ENCODE peak calls at places on chromosome 17, in nine cellular contexts. X is body of pancreas, Q is stomach, E is mammary epithelial cell, N is left lung, R is H7, F is foreskin fibroblast, M is skeletal muscle cell, W is thoracic aorta. D is an unnamed sample.

GRCh38 chr17:5619088-5619740 is 34.9 kb upstream of the NLRP1 start:
- DNase-seq in W (no peak), Q (no peak), R (no peak), X (no peak), N (no peak), M (no peak), E (no peak), F (no peak), D (no peak)

GRCh38 chr17:13825526-13826040 is 223.9 kb upstream of the HS3ST3A1 start:
- DNase-seq in F (no peak), E (no peak), M (no peak), W (no peak), X (no peak), N (no peak), R (no peak), Q (no peak), D (no peak)

GRCh38 chr17:82351713-82352488 is 7.1 kb upstream of the TEX19 start:
- DNase-seq in R (peak), F (peak), M (peak), W (peak), E (peak), X (peak), N (peak), Q (peak), D (peak)

GRCh38 chr17:33667052-33667509 is 374.0 kb upstream of the ASIC2 start:
- DNase-seq in E (no peak), R (no peak), X (no peak), Q (no peak), M (no peak), F (no peak), W (no peak), N (no peak), D (no peak)

GRCh38 chr17:36879599-36880255 is 57.5 kb upstream of the LHX1 start:
- DNase-seq in Q (no peak), R (no peak), E (no peak), W (no peak), N (no peak), F (no peak), M (no peak), X (no peak), D (no peak)

GRCh38 chr17:59331929-59332889 is 754 bp downstream of the YPEL2 start:
- DNase-seq in R (peak), F (no peak), M (no peak), E (peak), W (no peak), X (peak), N (peak), Q (peak), D (no peak)

GRCh38 chr17:8896087-8896486 is 28.6 kb upstream of the PIK3R6 start:
- DNase-seq in W (no peak), F (no peak), Q (no peak), E (no peak), R (no peak), M (no peak), X (no peak), N (no peak), D (no peak)

GRCh38 chr17:76957600-76958464 is 89.6 kb downstream of the MGAT5B start:
- DNase-seq in R (peak), E (no peak), W (no peak), N (no peak), Q (no peak), X (no peak), F (peak), M (no peak), D (no peak)

GRCh38 chr17:72976971-72977767 is 115.3 kb downstream of the SLC39A11 start:
- DNase-seq in F (peak), M (peak), E (peak), R (no peak), Q (peak), X (peak), W (no peak), N (no peak), D (peak)

GRCh38 chr17:1231456-1231855 is 38.8 kb upstream of the BHLHA9 start:
- DNase-seq in X (peak), M (no peak), W (no peak), E (peak), R (no peak), Q (peak), N (peak), F (peak), D (no peak)

GRCh38 chr17:3544365-3544764 is 13.2 kb downstream of the TRPV3 start:
- DNase-seq in W (no peak), X (no peak), M (no peak), F (no peak), E (no peak), N (no peak), R (peak), Q (no peak), D (no peak)

GRCh38 chr17:6786618-6787017 is 10.6 kb downstream of the FBXO39 start:
- DNase-seq in F (peak), X (no peak), Q (no peak), W (no peak), M (peak), R (no peak), N (no peak), E (peak), D (no peak)

GRCh38 chr17:47803201-47803600 is 18.4 kb downstream of the OSBPL7 start:
- DNase-seq in E (no peak), M (no peak), W (no peak), X (no peak), N (no peak), F (no peak), R (no peak), Q (no peak), D (no peak)

GRCh38 chr17:11239379-11239970 is 1.5 kb upstream of the SHISA6 start:
- DNase-seq in E (no peak), N (no peak), Q (no peak), W (no peak), X (no peak), R (peak), M (no peak), F (no peak), D (no peak)

GRCh38 chr17:79977711-79978544 is 57.7 kb downstream of the TBC1D16 start:
- DNase-seq in R (no peak), X (no peak), F (no peak), W (no peak), E (no peak), N (peak), M (no peak), Q (no peak), D (no peak)

GRCh38 chr17:58786586-58787295 is 31.1 kb downstream of the PPM1E start:
- DNase-seq in R (no peak), M (peak), F (peak), X (peak), W (no peak), E (peak), N (no peak), Q (peak), D (no peak)

GRCh38 chr17:82107341-82107860 is 9.4 kb upstream of the FASN start:
- DNase-seq in R (peak), N (no peak), X (no peak), E (no peak), F (no peak), Q (no peak), W (no peak), M (no peak), D (no peak)

GRCh38 chr17:17001874-17002520 is 30.1 kb upstream of the TNFRSF13B start:
- DNase-seq in M (no peak), W (peak), F (peak), Q (peak), X (peak), R (peak), N (peak), E (peak), D (no peak)

GRCh38 chr17:70478883-70479282 is 309.6 kb downstream of the KCNJ2 start:
- DNase-seq in X (no peak), R (no peak), M (peak), E (no peak), W (no peak), N (no peak), F (no peak), Q (no peak), D (no peak)

GRCh38 chr17:14859521-14859920 is 405.6 kb downstream of the PMP22 start:
- DNase-seq in M (no peak), F (no peak), W (no peak), E (no peak), N (no peak), X (no peak), R (no peak), Q (no peak), D (no peak)

GRCh38 chr17:64133546-64134215 is 3.7 kb upstream of the ERN1 start:
- DNase-seq in X (peak), W (no peak), R (peak), M (no peak), F (no peak), N (no peak), E (peak), Q (no peak), D (no peak)

GRCh38 chr17:44546711-44547606 is 10.3 kb upstream of the FZD2 start:
- DNase-seq in R (peak), N (no peak), E (peak), W (no peak), X (no peak), M (no peak), Q (no peak), F (peak), D (no peak)

GRCh38 chr17:79026345-79027273 is 2.6 kb downstream of the C1QTNF1 start:
- DNase-seq in W (no peak), X (peak), E (peak), M (no peak), N (no peak), F (peak), R (peak), Q (peak), D (no peak)

GRCh38 chr17:77449908-77450741 is 309.4 kb downstream of the SEC14L1 start:
- DNase-seq in N (peak), R (peak), E (peak), F (peak), W (no peak), M (no peak), X (peak), Q (peak), D (no peak)

GRCh38 chr17:9230346-9230745 is 209.0 kb downstream of the NTN1 start:
- DNase-seq in N (no peak), W (no peak), M (no peak), R (no peak), Q (no peak), F (peak), E (no peak), X (no peak), D (no peak)

GRCh38 chr17:61955621-61956020 is 27.8 kb upstream of the INTS2 start:
- DNase-seq in Q (no peak), W (no peak), E (no peak), M (no peak), F (no peak), R (no peak), N (no peak), X (no peak), D (no peak)

GRCh38 chr17:72974605-72975232 is 117.8 kb downstream of the SLC39A11 start:
- DNase-seq in N (no peak), M (no peak), W (no peak), Q (no peak), E (peak), F (peak), X (no peak), R (no peak), D (no peak)

GRCh38 chr17:72206376-72206775 is 85.6 kb downstream of the SOX9 start:
- DNase-seq in W (no peak), M (no peak), N (no peak), E (no peak), X (no peak), F (no peak), R (no peak), Q (no peak), D (no peak)

GRCh38 chr17:21419299-21420239 is 43.4 kb downstream of the KCNJ12 start:
- DNase-seq in R (peak), M (no peak), W (no peak), F (no peak), N (no peak), E (no peak), Q (no peak), X (no peak), D (no peak)

GRCh38 chr17:44400226-44400847 is 10.9 kb upstream of the ITGA2B start:
- DNase-seq in E (no peak), X (no peak), M (no peak), W (no peak), F (peak), N (no peak), R (peak), Q (no peak), D (no peak)

GRCh38 chr17:76820523-76820922 is 47.7 kb upstream of the MGAT5B start:
- DNase-seq in N (no peak), R (no peak), W (no peak), M (no peak), X (no peak), Q (no peak), F (no peak), E (no peak), D (no peak)

GRCh38 chr17:49358638-49359247 is 3.3 kb downstream of the ZNF652 start:
- DNase-seq in F (no peak), M (no peak), X (no peak), Q (no peak), E (no peak), W (no peak), N (no peak), R (no peak), D (no peak)

GRCh38 chr17:29379084-29379811 is 10.9 kb upstream of the TAOK1 start:
- DNase-seq in R (no peak), M (no peak), E (peak), F (no peak), X (no peak), N (no peak), W (no peak), Q (no peak), D (no peak)

GRCh38 chr17:42521666-42522262 is 14.3 kb upstream of the NAGLU start:
- DNase-seq in X (no peak), E (no peak), M (no peak), W (no peak), N (no peak), F (no peak), R (no peak), Q (no peak), D (no peak)
- H3K4me3 ChIP-seq in X (no peak), E (no peak), M (no peak), W (peak), N (no peak), F (no peak), R (no peak), Q (no peak), D (no peak)

DNA sequence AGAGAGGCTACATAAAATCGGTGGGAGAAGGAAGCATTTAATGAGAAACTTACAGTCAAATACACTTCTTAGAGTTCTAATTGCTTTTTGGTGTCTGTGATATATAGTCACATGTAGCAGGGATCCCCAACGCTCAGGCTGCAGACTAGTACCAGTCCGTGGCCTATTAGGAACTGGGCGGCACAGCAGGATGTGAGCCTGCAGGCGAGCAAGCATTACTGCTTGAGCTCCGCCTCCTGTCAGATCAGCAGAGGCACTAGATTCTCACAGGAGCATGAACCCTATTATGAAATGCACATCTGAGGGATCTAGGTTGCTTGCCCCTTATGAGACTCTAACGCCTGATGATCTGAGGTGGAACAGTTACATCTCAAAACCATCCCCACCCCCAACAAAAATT is 158.5 kb downstream of the TANC2 start:
- DNase-seq in X (no peak), E (no peak), Q (no peak), R (no peak), W (no peak), N (peak), F (no peak), M (no peak), D (no peak)
- H3K4me3 ChIP-seq in X (no peak), E (no peak), Q (no peak), R (no peak), W (no peak), N (no peak), F (no peak), M (no peak), D (no peak)

GRCh38 chr17:45770632-45771472 is 13.3 kb upstream of the CRHR1 start:
- DNase-seq in Q (no peak), X (no peak), E (no peak), R (peak), F (no peak), W (no peak), N (peak), M (no peak), D (no peak)

GRCh38 chr17:45775148-45775547 is 9.0 kb upstream of the CRHR1 start:
- DNase-seq in N (no peak), F (no peak), X (peak), W (no peak), Q (no peak), R (no peak), E (no peak), M (no peak), D (no peak)

GRCh38 chr17:45775576-45776011 is 8.5 kb upstream of the CRHR1 start:
- DNase-seq in Q (peak), M (no peak), X (peak), F (no peak), E (peak), W (no peak), R (no peak), N (peak), D (no peak)

GRCh38 chr17:45768000-45768399 is 16.1 kb upstream of the CRHR1 start:
- DNase-seq in E (no peak), X (no peak), Q (no peak), M (no peak), W (no peak), R (peak), F (no peak), N (no peak), D (no peak)

DNA sequence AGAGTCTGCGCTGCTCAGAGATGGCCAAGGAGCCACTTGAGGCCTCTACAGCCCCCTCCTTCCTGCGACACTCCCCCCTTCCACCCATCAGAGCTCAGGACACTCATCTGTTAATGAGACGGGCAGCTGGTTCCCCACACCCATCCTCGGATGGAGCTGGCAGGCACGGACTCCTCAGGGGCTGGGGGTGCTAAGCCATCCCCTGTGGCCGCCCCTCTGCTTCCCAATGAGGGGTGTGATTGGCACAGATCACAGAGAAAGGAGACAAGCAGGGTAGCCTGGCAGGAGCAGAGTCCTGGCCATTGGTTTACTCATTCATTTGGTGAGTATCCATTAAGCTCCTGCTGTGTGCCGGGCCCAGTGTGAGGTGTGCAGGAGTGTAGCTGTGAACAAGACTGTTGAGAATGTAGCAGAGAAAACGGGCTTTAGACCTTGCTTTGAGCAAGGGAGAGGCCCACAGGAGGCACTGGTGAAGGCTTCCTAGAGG is 12.6 kb upstream of the CRHR1 start:
- DNase-seq in Q (no peak), W (no peak), R (no peak), N (peak), X (no peak), F (no peak), E (no peak), M (no peak), D (no peak)
- H3K4me3 ChIP-seq in Q (no peak), W (no peak), R (no peak), N (no peak), X (no peak), F (no peak), E (no peak), M (no peak), D (no peak)

DNA sequence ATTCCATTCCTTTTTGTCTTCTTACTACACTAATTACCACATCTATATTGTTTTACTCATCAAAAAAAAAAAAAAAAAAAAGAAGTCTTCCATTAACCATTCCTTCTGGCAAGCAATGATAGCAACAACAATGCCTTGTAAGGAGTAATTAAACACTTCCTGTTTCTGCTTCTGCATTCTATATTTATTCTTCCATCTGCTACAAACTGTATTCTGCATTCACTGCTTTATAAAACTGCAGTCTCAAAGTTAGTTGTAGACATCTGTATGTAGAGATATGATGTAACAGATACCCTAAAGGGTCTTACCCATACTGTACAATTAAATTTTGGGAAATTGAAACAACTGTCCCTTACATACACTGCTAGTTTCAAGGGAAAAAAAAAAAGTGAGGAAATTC is 28.7 kb upstream of the ABCA6 start:
- DNase-seq in E (no peak), X (no peak), W (no peak), M (no peak), R (no peak), N (no peak), F (no peak), Q (no peak), D (no peak)
- H3K4me3 ChIP-seq in E (no peak), X (no peak), W (no peak), M (no peak), R (no peak), N (no peak), F (no peak), Q (no peak), D (no peak)

DNA sequence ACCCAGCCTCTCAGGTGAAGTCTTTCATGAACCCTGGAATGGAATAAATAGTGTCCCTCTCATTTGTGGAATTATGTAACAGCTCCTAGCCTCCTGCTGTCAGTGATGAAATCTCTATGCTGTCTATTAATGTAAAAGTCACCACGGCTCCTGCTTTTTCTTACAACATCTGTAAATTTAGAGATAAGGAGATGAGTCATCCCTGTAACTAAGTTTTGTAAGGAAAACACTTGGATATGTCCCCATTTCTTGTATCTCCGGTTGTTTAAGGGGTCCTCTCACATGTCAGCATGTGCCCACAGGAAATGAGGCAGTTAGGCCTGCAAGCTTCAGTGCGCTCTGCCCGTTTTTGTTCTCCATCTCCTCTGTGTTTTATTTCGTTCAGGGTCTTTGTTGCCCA is 2.8 kb upstream of the NAT9 start:
- DNase-seq in E (no peak), W (no peak), X (no peak), M (no peak), F (no peak), R (no peak), N (no peak), Q (no peak), D (no peak)
- H3K4me3 ChIP-seq in E (no peak), W (no peak), X (no peak), M (no peak), F (no peak), R (no peak), N (no peak), Q (no peak), D (no peak)

DNA sequence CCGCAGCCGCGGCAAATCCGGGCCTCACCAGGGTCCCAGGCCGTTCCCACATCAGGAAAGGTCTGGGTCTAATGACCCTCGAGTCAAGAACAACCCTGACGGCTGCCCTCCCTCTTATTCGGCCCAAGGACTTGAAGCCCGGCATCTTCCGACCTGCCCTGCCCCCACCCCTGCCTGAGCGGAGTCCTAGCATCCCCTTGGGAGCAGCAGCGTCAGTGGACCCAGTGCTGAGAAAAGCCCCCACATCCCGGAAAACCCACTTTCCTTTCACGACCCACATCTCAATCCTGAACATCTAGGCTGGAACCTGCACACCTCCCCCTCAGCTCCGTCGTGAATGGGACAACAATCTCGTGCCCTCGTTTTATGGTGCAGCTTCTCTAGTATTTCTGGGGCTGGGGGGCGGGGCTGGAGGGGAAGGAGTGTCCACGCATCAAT is 796 bp downstream of the TMEM88 start:
- DNase-seq in W (no peak), E (no peak), Q (no peak), R (peak), N (no peak), X (no peak), M (no peak), F (no peak), D (no peak)
- H3K4me3 ChIP-seq in W (peak), E (no peak), Q (peak), R (peak), N (peak), X (no peak), M (peak), F (peak), D (no peak)